ENCODE peak calls at places on chromosome 17, in eight cellular contexts. K is fibroblast of mammary gland; U is AG09309; A is aorta; E is small intestine; O is CD8-positive, alpha-beta T cell; F is BJ; W is bronchial epithelial cell. R is an unnamed sample.

GRCh38 chr17:30095507-30096244 is 20.9 kb upstream of the NSRP1 start:
- DNase-seq in K (peak; percentile 80), U (peak; percentile 49), A (no peak), E (peak; percentile 59), O (no peak), F (peak; percentile 50), W (peak; percentile 83), R (peak; percentile 89)

GRCh38 chr17:78883533-78884131 is 19.4 kb downstream of the CEP295NL start:
- DNase-seq in K (peak; percentile 97), U (peak; percentile 82), A (peak; percentile 90), E (no peak), O (no peak), F (peak; percentile 88), W (peak; percentile 13), R (peak; percentile 99)

GRCh38 chr17:5584971-5585794 is 874 bp upstream of the NLRP1 start:
- DNase-seq in K (peak; percentile 81), U (peak; percentile 75), A (no peak), E (no peak), O (no peak), F (peak; percentile 69), W (peak; percentile 96), R (peak; percentile 77)

GRCh38 chr17:6059406-6059805 is 10.8 kb upstream of the WSCD1 start:
- DNase-seq in K (no peak), U (no peak), A (no peak), E (no peak), O (no peak), F (no peak), W (no peak), R (no peak)

GRCh38 chr17:81285179-81285878 is 9.8 kb downstream of the SLC38A10 start:
- DNase-seq in K (peak; percentile 64), U (no peak), A (peak; percentile 94), E (peak; percentile 11), O (peak; percentile 47), F (no peak), W (no peak), R (peak; percentile 71)

GRCh38 chr17:58278661-58279015 is 2.1 kb downstream of the MPO start:
- DNase-seq in K (peak; percentile 10), U (no peak), A (no peak), E (no peak), O (no peak), F (no peak), W (no peak), R (no peak)

GRCh38 chr17:69246726-69247375 is 18.2 kb upstream of the ABCA10 start:
- DNase-seq in K (peak; percentile 69), U (no peak), A (no peak), E (peak; percentile 55), O (no peak), F (no peak), W (peak; percentile 60), R (peak; percentile 79)

GRCh38 chr17:69539274-69539673 is 124.8 kb downstream of the MAP2K6 start:
- DNase-seq in K (no peak), U (no peak), A (no peak), E (peak; percentile 8), O (no peak), F (no peak), W (no peak), R (no peak)

GRCh38 chr17:21231533-21231932 is 17.6 kb upstream of the TMEM11 start:
- DNase-seq in K (no peak), U (no peak), A (peak; percentile 33), E (no peak), O (no peak), F (no peak), W (no peak), R (no peak)

GRCh38 chr17:3892095-3892998 is 506 bp downstream of the CAMKK1 start:
- DNase-seq in K (peak; percentile 80), U (no peak), A (peak; percentile 91), E (peak; percentile 61), O (peak; percentile 83), F (peak; percentile 27), W (peak; percentile 24), R (peak; percentile 78)

GRCh38 chr17:44464037-44464436 is 39.2 kb downstream of the GPATCH8 start:
- DNase-seq in K (peak; percentile 13), U (no peak), A (no peak), E (no peak), O (no peak), F (peak; percentile 14), W (peak; percentile 27), R (peak; percentile 57)

GRCh38 chr17:383771-384621 is 31.4 kb upstream of the RPH3AL start:
- DNase-seq in K (no peak), U (no peak), A (no peak), E (no peak), O (no peak), F (no peak), W (no peak), R (no peak)

GRCh38 chr17:385195-385835 is 32.7 kb upstream of the RPH3AL start:
- DNase-seq in K (no peak), U (no peak), A (peak; percentile 72), E (peak; percentile 30), O (peak; percentile 14), F (no peak), W (no peak), R (no peak)

GRCh38 chr17:385836-386144 is 33.2 kb upstream of the RPH3AL start:
- DNase-seq in K (no peak), U (no peak), A (no peak), E (no peak), O (peak; percentile 9), F (no peak), W (no peak), R (no peak)

GRCh38 chr17:386145-386876 is 33.7 kb upstream of the RPH3AL start:
- DNase-seq in K (no peak), U (no peak), A (peak; percentile 84), E (peak; percentile 71), O (peak; percentile 72), F (no peak), W (no peak), R (peak; percentile 30)

DNA sequence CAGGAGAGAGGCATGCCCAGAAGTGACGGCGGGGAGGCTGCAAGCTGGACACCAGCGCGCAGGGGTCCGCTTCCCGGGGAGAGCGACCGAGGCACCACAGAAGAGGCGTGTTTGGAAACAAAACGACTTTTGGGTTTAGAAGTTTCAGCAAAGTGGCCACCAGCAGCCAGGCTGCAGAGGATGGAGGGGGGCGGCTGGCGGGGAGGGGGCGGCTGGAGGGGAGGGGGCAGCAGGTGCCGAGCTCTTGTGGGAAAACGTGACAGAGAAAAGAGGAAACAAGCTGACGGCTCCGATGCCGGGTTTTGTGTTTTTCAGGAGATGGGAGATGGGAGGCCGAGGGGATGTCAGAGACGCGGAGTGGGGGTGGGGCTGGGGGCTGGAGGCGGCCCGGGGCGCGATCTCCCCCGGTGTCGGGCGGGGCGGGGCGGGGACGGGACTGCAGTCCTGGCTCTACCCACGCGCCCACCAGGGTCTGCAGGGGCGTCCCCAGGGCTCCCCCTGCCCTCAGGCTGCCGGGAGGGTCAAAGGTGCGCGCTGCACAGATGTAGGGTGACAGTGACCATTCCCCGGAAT is 32.1 kb upstream of the RPH3AL start:
- DNase-seq in K (no peak), U (no peak), A (no peak), E (no peak), O (no peak), F (no peak), W (no peak), R (no peak)
- H3K4me3 ChIP-seq in K (no peak overlapping the region), U (peak overlapping the region; percentile 41), A (no peak overlapping the region), E (peak overlapping the region; percentile 53), O (peak overlapping the region; percentile 48), F (peak overlapping the region; percentile 49), W (no peak overlapping the region), R (no peak overlapping the region)

GRCh38 chr17:43211123-43211479 is 574 bp upstream of the TMEM106A start:
- DNase-seq in K (no peak), U (no peak), A (no peak), E (peak; percentile 13), O (no peak), F (no peak), W (no peak), R (no peak)

GRCh38 chr17:43211480-43212402 is at the start of gene TMEM106A:
- DNase-seq in K (peak; percentile 81), U (peak; percentile 61), A (peak; percentile 90), E (peak; percentile 80), O (peak; percentile 71), F (peak; percentile 28), W (peak; percentile 80), R (peak; percentile 88)

GRCh38 chr17:43210576-43210975 is 1.1 kb upstream of the TMEM106A start:
- DNase-seq in K (no peak), U (no peak), A (no peak), E (no peak), O (no peak), F (no peak), W (no peak), R (no peak)

GRCh38 chr17:43213545-43213944 is 1.9 kb downstream of the TMEM106A start:
- DNase-seq in K (no peak), U (no peak), A (no peak), E (no peak), O (no peak), F (no peak), W (no peak), R (no peak)

DNA sequence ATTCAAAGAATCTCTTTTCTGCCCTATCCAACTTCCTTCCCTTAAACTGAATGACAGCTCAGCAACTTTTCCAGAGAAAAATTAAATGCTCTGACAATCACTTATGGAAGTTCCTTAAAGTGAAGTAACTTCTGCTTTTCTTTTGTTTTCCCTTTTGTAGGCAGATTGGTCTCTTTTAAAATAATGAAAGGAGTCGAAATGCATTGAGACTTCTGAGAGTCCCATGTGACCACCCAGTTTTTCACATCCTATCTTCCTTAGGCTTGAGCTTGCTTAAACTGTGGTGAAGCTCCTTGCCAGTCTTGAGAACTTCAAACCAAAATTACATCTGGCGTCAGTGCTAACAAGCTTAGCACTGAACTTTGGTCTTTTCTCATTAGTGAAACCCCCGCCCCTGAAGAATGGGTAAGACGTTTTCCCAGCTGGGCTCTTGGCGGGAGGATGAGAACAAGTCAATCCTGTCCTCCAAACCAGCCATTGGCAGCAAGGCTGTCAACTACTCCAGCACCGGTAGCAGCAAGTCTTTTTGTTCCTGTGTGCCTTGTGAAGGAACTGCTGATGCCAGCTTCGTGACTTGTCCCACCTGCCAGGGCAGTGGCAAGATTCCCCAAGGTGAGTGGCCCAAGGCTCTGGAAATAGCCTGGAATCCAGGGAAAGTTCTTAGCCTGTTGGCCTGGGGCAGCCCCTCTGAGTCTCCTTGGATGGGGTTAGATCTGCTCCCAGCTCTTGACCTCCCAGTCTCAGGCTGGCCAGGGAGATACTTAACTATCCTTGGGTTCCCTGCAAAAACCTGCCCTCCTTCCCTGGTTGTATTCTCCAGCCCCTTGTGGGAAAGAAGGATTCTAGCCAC is 1.2 kb downstream of the TMEM106A start:
- DNase-seq in K (no peak), U (no peak), A (no peak), E (peak; percentile 42), O (no peak), F (no peak), W (no peak), R (no peak)
- H3K4me3 ChIP-seq in K (peak overlapping the region; percentile 79), U (peak overlapping the region; percentile 72), A (peak overlapping the region; percentile 15), E (no peak overlapping the region), O (peak overlapping the region; percentile 95), F (peak overlapping the region; percentile 66), W (no peak overlapping the region), R (no peak overlapping the region)

DNA sequence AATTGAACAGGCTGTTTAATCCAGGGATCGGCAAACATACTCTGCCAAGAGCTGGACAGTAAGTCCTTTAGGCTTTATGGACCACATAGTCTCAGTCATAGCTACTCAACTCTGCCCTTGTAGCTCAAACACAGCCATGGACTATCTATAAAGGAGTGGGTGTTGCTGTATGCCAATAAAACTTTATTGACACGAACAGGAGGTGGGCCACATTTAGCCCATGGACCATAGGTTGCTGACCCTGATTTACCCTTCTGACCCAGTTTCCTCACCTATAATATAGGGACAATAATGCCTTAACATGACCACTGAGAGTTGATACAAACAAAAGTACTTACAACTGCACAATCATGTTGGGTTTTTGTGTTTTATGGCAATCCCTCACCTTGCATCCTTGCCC is 257.0 kb upstream of the SDK2 start:
- DNase-seq in K (no peak), U (no peak), A (no peak), E (no peak), O (no peak), F (no peak), W (no peak), R (no peak)
- H3K4me3 ChIP-seq in K (no peak overlapping the region), U (no peak overlapping the region), A (no peak overlapping the region), E (no peak overlapping the region), O (peak overlapping the region; percentile 31), F (no peak overlapping the region), W (no peak overlapping the region), R (no peak overlapping the region)

GRCh38 chr17:82331345-82331939 is 2.1 kb downstream of the SECTM1 start:
- DNase-seq in K (no peak), U (no peak), A (peak; percentile 37), E (peak; percentile 40), O (no peak), F (no peak), W (no peak), R (no peak)
- H3K4me3 ChIP-seq in K (no peak overlapping the region), U (no peak overlapping the region), A (no peak overlapping the region), E (no peak overlapping the region), O (no peak overlapping the region), F (no peak overlapping the region), W (no peak overlapping the region), R (no peak overlapping the region)

R was measured in cardiac fibroblast.